ENCODE peak calls at places on chromosomes 2 and 18, in ten cellular contexts. F is heart left ventricle, Y is cardiac muscle cell, B is lung, E is adrenal gland, W is lower lobe of right lung, T is fibroblast of lung, L is upper lobe of right lung, X is mammary epithelial cell, J is tibial nerve. Z is an unnamed sample. For H3K36me3 and H3K4me1, the result is how much of the 10 kb centered on the place peaks cover.

GRCh38 chr2:127695491-127696472 is 5.5 kb upstream of the SFT2D3 start:
- DNase-seq in F (peak), Y (peak), B (peak), E (peak), W (no peak), T (peak), L (no peak), X (peak), J (no peak), Z (peak)

GRCh38 chr18:9824474-9824832 is 61.3 kb upstream of the TXNDC2 start:
- DNase-seq in F (peak), Y (peak), B (peak), E (peak), W (no peak), T (peak), L (no peak), X (no peak), J (no peak), Z (no peak)

GRCh38 chr2:221581986-221582385 is 9.9 kb upstream of the EPHA4 start:
- DNase-seq in F (no peak), Y (no peak), B (no peak), E (no peak), W (no peak), T (no peak), L (no peak), X (no peak), J (no peak), Z (no peak)

GRCh38 chr18:59528866-59529265 is 168.4 kb downstream of the CCBE1 start:
- DNase-seq in F (no peak), Y (no peak), B (no peak), E (no peak), W (no peak), T (no peak), L (no peak), X (no peak), J (no peak), Z (no peak)

GRCh38 chr2:219560037-219560892 is 11.1 kb downstream of the OBSL1 start:
- DNase-seq in F (no peak), Y (no peak), B (no peak), E (no peak), W (no peak), T (no peak), L (no peak), X (no peak), J (no peak), Z (no peak)

GRCh38 chr2:7972670-7973069 is 709.2 kb upstream of the ID2 start:
- DNase-seq in F (no peak), Y (no peak), B (no peak), E (no peak), W (no peak), T (no peak), L (no peak), X (no peak), J (no peak), Z (no peak)

GRCh38 chr18:54737986-54738385 is 90.3 kb upstream of the RAB27B start:
- DNase-seq in F (no peak), Y (peak), B (no peak), E (no peak), W (no peak), T (peak), L (no peak), X (peak), J (no peak), Z (no peak)

GRCh38 chr2:64036343-64036742 is 17.1 kb upstream of the VPS54 start:
- DNase-seq in F (no peak), Y (peak), B (no peak), E (no peak), W (no peak), T (peak), L (no peak), X (peak), J (no peak), Z (no peak)

GRCh38 chr2:225668606-225669266 is 269.2 kb downstream of the NYAP2 start:
- DNase-seq in F (peak), Y (peak), B (no peak), E (peak), W (no peak), T (peak), L (no peak), X (peak), J (no peak), Z (peak)

GRCh38 chr18:54742120-54742519 is 86.2 kb upstream of the RAB27B start:
- DNase-seq in F (no peak), Y (peak), B (no peak), E (no peak), W (no peak), T (peak), L (no peak), X (peak), J (no peak), Z (no peak)

GRCh38 chr2:74867841-74868658 is 34.1 kb downstream of the HK2 start:
- DNase-seq in F (no peak), Y (peak), B (no peak), E (no peak), W (no peak), T (peak), L (peak), X (no peak), J (no peak), Z (peak)

GRCh38 chr2:158690823-158691222 is 104.3 kb upstream of the DAPL1 start:
- DNase-seq in F (no peak), Y (no peak), B (no peak), E (no peak), W (no peak), T (no peak), L (no peak), X (no peak), J (no peak), Z (no peak)

GRCh38 chr18:63320690-63321265 is 1.2 kb upstream of the BCL2 start:
- DNase-seq in F (peak), Y (peak), B (peak), E (peak), W (peak), T (peak), L (peak), X (peak), J (no peak), Z (peak)

GRCh38 chr18:45521151-45521550 is 94.1 kb upstream of the SLC14A2 start:
- DNase-seq in F (no peak), Y (peak), B (no peak), E (no peak), W (no peak), T (peak), L (no peak), X (no peak), J (no peak), Z (no peak)

GRCh38 chr2:85728883-85729824 is 24.6 kb upstream of the ATOH8 start:
- DNase-seq in F (peak), Y (peak), B (peak), E (peak), W (peak), T (peak), L (peak), X (peak), J (peak), Z (peak)

GRCh38 chr2:99974966-99975365 is 167.4 kb downstream of the AFF3 start:
- DNase-seq in F (no peak), Y (no peak), B (no peak), E (no peak), W (no peak), T (peak), L (no peak), X (peak), J (no peak), Z (no peak)

GRCh38 chr2:191935247-191935646 is 88.4 kb upstream of the CAVIN2 start:
- DNase-seq in F (no peak), Y (no peak), B (peak), E (no peak), W (peak), T (no peak), L (no peak), X (no peak), J (no peak), Z (no peak)

GRCh38 chr18:5419601-5420000 is 124.1 kb upstream of the ZBTB14 start:
- DNase-seq in F (no peak), Y (no peak), B (no peak), E (no peak), W (no peak), T (no peak), L (no peak), X (no peak), J (no peak), Z (no peak)

GRCh38 chr18:40094441-40094840 is 1860.6 kb upstream of the PIK3C3 start:
- DNase-seq in F (no peak), Y (no peak), B (no peak), E (no peak), W (no peak), T (peak), L (no peak), X (peak), J (no peak), Z (no peak)

GRCh38 chr2:108184421-108184820 is 55.3 kb upstream of the SULT1C3 start:
- DNase-seq in F (no peak), Y (peak), B (no peak), E (no peak), W (no peak), T (peak), L (no peak), X (no peak), J (no peak), Z (no peak)

GRCh38 chr2:169839954-169840746 is 12.9 kb downstream of the UBR3 start:
- DNase-seq in F (no peak), Y (peak), B (no peak), E (no peak), W (no peak), T (no peak), L (no peak), X (no peak), J (no peak), Z (peak)

GRCh38 chr2:190221438-190221837 is 98.2 kb downstream of the HIBCH start:
- DNase-seq in F (no peak), Y (no peak), B (no peak), E (no peak), W (no peak), T (no peak), L (no peak), X (no peak), J (no peak), Z (no peak)

GRCh38 chr2:222424281-222424728 is at the start of gene SGPP2:
- DNase-seq in F (no peak), Y (no peak), B (peak), E (no peak), W (peak), T (no peak), L (peak), X (no peak), J (no peak), Z (peak)

GRCh38 chr2:3630631-3631030 is 27.4 kb upstream of the ALLC start:
- DNase-seq in F (no peak), Y (no peak), B (no peak), E (peak), W (no peak), T (no peak), L (peak), X (no peak), J (no peak), Z (peak)

GRCh38 chr2:136362676-136363390 is 244.9 kb upstream of the CXCR4 start:
- DNase-seq in F (no peak), Y (no peak), B (peak), E (no peak), W (no peak), T (peak), L (no peak), X (peak), J (no peak), Z (no peak)

GRCh38 chr2:71210292-71210691 is 16.6 kb downstream of the PAIP2B start:
- DNase-seq in F (no peak), Y (no peak), B (no peak), E (no peak), W (no peak), T (no peak), L (no peak), X (no peak), J (no peak), Z (no peak)

GRCh38 chr2:217691920-217692666 is 310.7 kb downstream of the TNS1 start:
- DNase-seq in F (no peak), Y (peak), B (peak), E (no peak), W (peak), T (peak), L (peak), X (peak), J (no peak), Z (peak)

GRCh38 chr2:99861376-99861760 is 281.0 kb downstream of the AFF3 start:
- DNase-seq in F (no peak), Y (peak), B (no peak), E (no peak), W (no peak), T (peak), L (no peak), X (no peak), J (no peak), Z (no peak)

GRCh38 chr2:112173646-112174319 is 35.6 kb downstream of the FBLN7 start:
- DNase-seq in F (no peak), Y (no peak), B (no peak), E (no peak), W (no peak), T (no peak), L (peak), X (no peak), J (no peak), Z (no peak)

GRCh38 chr2:182897137-182897536 is 30.7 kb upstream of the FRZB start:
- DNase-seq in F (no peak), Y (no peak), B (no peak), E (no peak), W (no peak), T (peak), L (no peak), X (peak), J (no peak), Z (no peak)

DNA sequence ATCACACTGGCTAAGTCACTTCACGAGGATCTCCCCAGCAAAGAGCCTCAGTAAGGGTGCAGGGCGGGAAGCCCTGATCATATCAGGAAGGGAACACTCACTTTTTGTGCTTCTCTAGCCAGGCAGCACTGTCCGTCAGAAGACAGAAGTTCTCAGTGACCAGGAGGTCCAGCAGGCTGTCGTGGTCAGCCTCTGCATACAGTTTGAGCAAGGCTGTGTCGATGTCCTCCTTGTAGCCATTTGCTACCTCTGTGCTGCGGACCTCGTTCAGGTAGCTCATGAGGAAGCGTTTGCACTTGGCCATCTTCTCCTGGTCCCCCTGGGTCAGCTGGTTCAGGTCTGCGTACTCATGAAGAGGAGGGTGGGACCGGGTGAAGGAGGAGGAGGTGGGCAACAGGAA is 38.7 kb downstream of the GPR45 start:
- DNase-seq in F (no peak), Y (no peak), B (no peak), E (no peak), W (no peak), T (no peak), L (no peak), X (no peak), J (no peak), Z (no peak)
- H3K36me3 ChIP-seq in F (half or more), Y (under half), B (under half), E (half or more), W (half or more), T (under half), L (half or more), X (under half), J (under half), Z (under half)

DNA sequence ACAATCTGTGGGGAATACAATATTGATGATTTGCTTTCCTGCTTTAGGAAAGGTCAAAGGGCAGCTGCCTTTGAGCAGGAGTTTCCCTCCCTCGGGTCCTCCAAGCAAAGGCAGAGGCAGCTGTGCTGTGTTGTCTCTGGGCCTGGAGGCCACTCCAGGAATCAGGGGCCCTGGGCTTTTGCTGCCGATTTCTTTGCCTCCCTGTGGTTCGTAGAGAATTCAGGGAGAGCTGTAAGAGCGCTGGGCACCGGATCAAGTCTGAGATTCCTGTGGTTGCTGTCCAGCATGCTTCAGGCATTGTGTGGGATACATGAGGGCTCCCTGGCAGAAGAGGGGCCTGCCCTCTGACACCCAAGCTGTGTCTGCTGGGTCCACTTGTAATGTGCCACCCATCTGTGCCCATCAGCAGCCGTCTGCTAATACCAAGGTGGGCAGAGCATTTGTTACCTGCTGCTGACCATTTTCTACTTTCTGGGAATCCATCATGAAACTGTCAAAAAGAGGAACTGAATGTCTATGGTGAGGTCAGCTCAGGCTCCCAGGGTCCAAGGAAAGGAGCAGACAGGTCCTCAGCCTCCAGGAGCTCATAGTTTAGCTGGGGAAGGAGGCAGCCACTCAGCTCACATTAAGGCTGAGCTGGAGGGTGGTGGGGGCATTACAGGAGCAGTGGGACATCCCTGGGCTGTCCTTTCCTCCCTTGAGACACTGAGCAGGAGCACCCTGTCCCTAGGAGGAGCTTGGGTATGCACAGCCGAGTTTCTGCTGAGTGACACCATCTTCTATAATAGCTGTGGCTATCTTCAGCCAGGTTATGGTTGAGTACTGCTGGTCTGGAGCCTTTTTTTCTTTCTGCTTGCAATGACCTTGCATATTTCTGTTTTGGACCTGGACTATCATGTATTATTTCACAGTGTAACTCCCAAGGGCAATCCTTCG is 68.5 kb downstream of the CTIF start:
- DNase-seq in F (peak), Y (peak), B (peak), E (peak), W (no peak), T (peak), L (no peak), X (peak), J (no peak), Z (peak)
- TF ChIP-seq CTCF in F (no peak), Y (no peak), B (no peak), E (no peak), W (no peak), T (no peak), L (no peak), X (no peak), J (no peak), Z (no peak)

GRCh38 chr2:216284708-216285107 is 87.6 kb downstream of the MARCHF4 start:
- DNase-seq in F (no peak), Y (no peak), B (no peak), E (no peak), W (no peak), T (no peak), L (no peak), X (no peak), J (no peak), Z (no peak)

GRCh38 chr2:216285641-216286156 is 86.6 kb downstream of the MARCHF4 start:
- DNase-seq in F (no peak), Y (no peak), B (no peak), E (no peak), W (no peak), T (no peak), L (no peak), X (no peak), J (no peak), Z (no peak)

GRCh38 chr2:216286616-216287231 is 85.6 kb downstream of the MARCHF4 start:
- DNase-seq in F (no peak), Y (peak), B (no peak), E (no peak), W (no peak), T (no peak), L (no peak), X (no peak), J (no peak), Z (no peak)

GRCh38 chr2:216289470-216289869 is 82.8 kb downstream of the MARCHF4 start:
- DNase-seq in F (no peak), Y (no peak), B (no peak), E (no peak), W (no peak), T (no peak), L (no peak), X (no peak), J (no peak), Z (no peak)

GRCh38 chr2:216287251-216287650 is 85.0 kb downstream of the MARCHF4 start:
- DNase-seq in F (no peak), Y (peak), B (no peak), E (no peak), W (no peak), T (no peak), L (no peak), X (no peak), J (no peak), Z (no peak)
- H3K4me1 ChIP-seq in F (under half), Y (under half), B (under half), E (under half), W (under half), T (under half), L (under half), X (under half), J (under half), Z (under half)

GRCh38 chr2:241226723-241227634 is 38.5 kb downstream of the ANO7 start:
- DNase-seq in F (no peak), Y (peak), B (no peak), E (no peak), W (peak), T (no peak), L (no peak), X (no peak), J (no peak), Z (no peak)
- H3K36me3 ChIP-seq in F (half or more), Y (under half), B (under half), E (half or more), W (half or more), T (under half), L (half or more), X (under half), J (under half), Z (under half)

GRCh38 chr2:29236074-29236473 is 120.9 kb downstream of the CLIP4 start:
- DNase-seq in F (no peak), Y (no peak), B (no peak), E (no peak), W (no peak), T (no peak), L (no peak), X (no peak), J (no peak), Z (no peak)

GRCh38 chr2:29241341-29241740 is 126.1 kb downstream of the CLIP4 start:
- DNase-seq in F (no peak), Y (no peak), B (no peak), E (no peak), W (no peak), T (no peak), L (no peak), X (no peak), J (no peak), Z (no peak)

GRCh38 chr2:29235411-29235810 is 120.2 kb downstream of the CLIP4 start:
- DNase-seq in F (no peak), Y (no peak), B (no peak), E (no peak), W (no peak), T (no peak), L (no peak), X (no peak), J (no peak), Z (no peak)

GRCh38 chr2:29239209-29239960 is 124.2 kb downstream of the CLIP4 start:
- DNase-seq in F (no peak), Y (no peak), B (no peak), E (no peak), W (no peak), T (no peak), L (peak), X (no peak), J (no peak), Z (no peak)

GRCh38 chr2:29238497-29238896 is 123.3 kb downstream of the CLIP4 start:
- DNase-seq in F (no peak), Y (peak), B (no peak), E (no peak), W (no peak), T (no peak), L (peak), X (peak), J (no peak), Z (peak)
- TF ChIP-seq CTCF in F (peak), Y (peak), B (no peak), E (peak), W (peak), T (peak), L (peak), X (peak), J (no peak), Z (peak)

DNA sequence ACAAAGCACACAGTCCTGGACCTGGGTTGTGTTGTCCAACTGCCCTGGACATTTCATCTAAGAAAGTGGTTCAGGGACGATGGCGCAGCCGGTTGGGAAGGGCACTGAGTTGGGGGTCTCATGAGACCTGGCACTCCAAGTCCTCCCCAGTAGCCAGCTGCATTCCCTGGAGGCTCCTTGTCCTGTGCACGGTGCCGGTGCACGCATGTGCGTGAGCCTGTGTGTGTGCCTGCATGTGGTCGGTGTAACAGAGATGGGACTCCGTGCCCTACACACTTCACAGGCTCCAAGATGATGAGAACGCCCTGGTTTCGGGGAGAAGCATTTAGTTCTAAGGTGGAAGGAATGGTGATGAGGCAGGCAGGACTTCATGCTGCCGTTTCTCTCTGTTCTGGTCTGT is 124.9 kb upstream of the PXDN start:
- DNase-seq in F (no peak), Y (no peak), B (no peak), E (no peak), W (no peak), T (no peak), L (no peak), X (no peak), J (no peak), Z (no peak)
- H3K4me1 ChIP-seq in F (under half), Y (under half), B (under half), E (under half), W (under half), T (under half), L (under half), X (under half), J (under half), Z (under half)